ENCODE peak calls at places on chromosome 11, in seven cellular contexts. A, Q, M, T, L, Y and Z are unnamed samples.

GRCh38 chr11:132519226-132519860 is 1013.0 kb downstream of the OPCML start:
- DNase-seq in L (no peak), A (no peak), Y (no peak), T (no peak), M (peak; percentile 73), Q (no peak), Z (no peak)

GRCh38 chr11:131192628-131193027 is 177.8 kb upstream of the NTM start:
- DNase-seq in T (no peak), M (no peak), L (no peak), Q (no peak), A (no peak), Y (no peak), Z (no peak)

GRCh38 chr11:134361241-134361640 is 29.5 kb downstream of the GLB1L2 start:
- DNase-seq in L (no peak), A (no peak), T (no peak), Y (no peak), M (no peak), Q (no peak), Z (no peak)

GRCh38 chr11:120248551-120249278 is 8.8 kb downstream of the POU2F3 start:
- DNase-seq in A (no peak), Q (no peak), Y (no peak), L (no peak), T (no peak), M (peak; percentile 45), Z (peak; percentile 75)

GRCh38 chr11:66979336-66979980 is 4.4 kb downstream of the C11orf86 start:
- DNase-seq in L (no peak), Y (no peak), M (no peak), A (no peak), T (no peak), Q (no peak), Z (no peak)

GRCh38 chr11:3202759-3203158 is 15.9 kb downstream of the MRGPRG start:
- DNase-seq in A (no peak), Y (no peak), M (no peak), Q (no peak), L (no peak), T (no peak), Z (no peak)

GRCh38 chr11:5689551-5689983 is at the start of gene TRIM22:
- DNase-seq in L (peak; percentile 2), A (peak; percentile 71), Y (no peak), Q (peak; percentile 57), T (peak; percentile 22), M (peak; percentile 49), Z (peak; percentile 91)

GRCh38 chr11:114219559-114220349 is 76.4 kb upstream of the NNMT start:
- DNase-seq in Y (no peak), M (no peak), A (no peak), T (no peak), L (peak; percentile 60), Q (no peak), Z (no peak)

GRCh38 chr11:125593113-125593761 is 585 bp downstream of the STT3A start:
- DNase-seq in Q (no peak), M (peak; percentile 47), A (peak; percentile 17), T (no peak), Y (no peak), L (no peak), Z (peak; percentile 38)

GRCh38 chr11:95154514-95154913 is 64.9 kb downstream of the ENDOD1 start:
- DNase-seq in T (peak; percentile 48), M (peak; percentile 64), Y (no peak), Q (peak; percentile 53), L (peak; percentile 47), A (peak; percentile 66), Z (peak; percentile 74)

GRCh38 chr11:1936781-1937615 is 10.1 kb upstream of the MRPL23 start:
- DNase-seq in Y (peak; percentile 83), A (no peak), Q (no peak), L (no peak), M (peak; percentile 7), T (no peak), Z (no peak)

GRCh38 chr11:117426941-117427340 is 99.3 kb downstream of the CEP164 start:
- DNase-seq in L (no peak), M (no peak), Q (no peak), Y (no peak), A (no peak), T (no peak), Z (no peak)

GRCh38 chr11:65852508-65853248 is 5.3 kb downstream of the CFL1 start:
- DNase-seq in Q (no peak), L (no peak), M (no peak), Y (peak; percentile 85), T (no peak), A (no peak), Z (peak; percentile 41)

GRCh38 chr11:90288207-90288821 is 65.5 kb upstream of the CHORDC1 start:
- DNase-seq in M (peak; percentile 46), A (peak; percentile 17), Q (no peak), L (peak; percentile 23), Y (no peak), T (no peak), Z (peak; percentile 23)

GRCh38 chr11:13954591-13954990 is 7.9 kb upstream of the SPON1 start:
- DNase-seq in T (no peak), M (no peak), Y (no peak), Q (no peak), A (no peak), L (no peak), Z (no peak)

GRCh38 chr11:129307162-129307561 is 68.5 kb upstream of the BARX2 start:
- DNase-seq in A (no peak), L (no peak), M (no peak), T (no peak), Q (no peak), Y (no peak), Z (no peak)

GRCh38 chr11:15720460-15720859 is 605.7 kb downstream of the INSC start:
- DNase-seq in T (no peak), A (no peak), Q (no peak), M (no peak), Y (no peak), L (peak; percentile 29), Z (no peak)

GRCh38 chr11:72220696-72221363 is 3.7 kb upstream of the INPPL1 start:
- DNase-seq in M (no peak), Q (no peak), A (peak; percentile 7), L (no peak), Y (peak; percentile 75), T (no peak), Z (no peak)

GRCh38 chr11:76210920-76211851 is 4.9 kb upstream of the WNT11 start:
- DNase-seq in T (no peak), Y (no peak), M (no peak), A (no peak), Q (no peak), L (peak; percentile 51), Z (no peak)

GRCh38 chr11:67504023-67504949 is 877 bp downstream of the PITPNM1 start:
- DNase-seq in M (peak; percentile 71), T (no peak), L (peak; percentile 88), Q (peak; percentile 53), Y (no peak), A (peak; percentile 51), Z (peak; percentile 34)

GRCh38 chr11:67545280-67545679 is 22.0 kb upstream of the CABP2 start:
- DNase-seq in L (no peak), Q (no peak), A (no peak), M (no peak), T (no peak), Y (no peak), Z (no peak)

GRCh38 chr11:73333626-73334199 is 25.6 kb downstream of the ARHGEF17 start:
- DNase-seq in T (no peak), L (no peak), A (no peak), M (no peak), Q (no peak), Y (no peak), Z (no peak)

GRCh38 chr11:128891912-128892398 is 799 bp downstream of the KCNJ5 start:
- DNase-seq in T (no peak), Q (no peak), A (no peak), Y (no peak), M (no peak), L (no peak), Z (no peak)

GRCh38 chr11:125948278-125949051 is 2.6 kb downstream of the VSIG10L2 start:
- DNase-seq in T (no peak), Q (no peak), M (no peak), L (no peak), A (no peak), Y (peak; percentile 78), Z (no peak)

GRCh38 chr11:32333335-32333991 is 101.9 kb downstream of the WT1 start:
- DNase-seq in T (no peak), L (peak; percentile 89), A (peak; percentile 54), Q (peak; percentile 22), M (peak; percentile 84), Y (no peak), Z (no peak)